ENCODE peak calls at places on chromosomes 11 and 22, in eight cellular contexts. U, A, O, P, W, S, H and Z are unnamed samples.
A peak's percentile ranks its signal among the peaks of the same experiment; 100 is the strongest.

GRCh38 chr22:41341012-41341411 is 39.7 kb downstream of the ZC3H7B start:
- DNase-seq in O (no peak), W (no peak), S (no peak), U (no peak), P (no peak), A (no peak), H (no peak), Z (no peak)

GRCh38 chr11:14552089-14552488 is 31.9 kb upstream of the PSMA1 start:
- DNase-seq in P (no peak), W (no peak), S (no peak), O (no peak), U (no peak), A (no peak), H (no peak), Z (no peak)

GRCh38 chr11:20247540-20248138 is 87.4 kb upstream of the DBX1 start:
- DNase-seq in O (no peak), W (no peak), H (no peak), P (no peak), U (peak; percentile 59), S (no peak), A (peak; percentile 11), Z (no peak)

GRCh38 chr11:86176165-86176884 is 68.2 kb upstream of the EED start:
- DNase-seq in H (no peak), W (no peak), S (peak; percentile 91), O (peak; percentile 41), A (peak; percentile 80), U (no peak), P (peak; percentile 36), Z (no peak)

GRCh38 chr11:132289590-132290256 is 919.3 kb downstream of the NTM start:
- DNase-seq in O (no peak), H (no peak), A (no peak), U (no peak), W (no peak), S (no peak), P (peak; percentile 25), Z (no peak)

GRCh38 chr11:131809203-131809948 is 439.0 kb downstream of the NTM start:
- DNase-seq in A (no peak), S (no peak), P (no peak), W (no peak), U (no peak), H (no peak), O (peak; percentile 48), Z (no peak)

GRCh38 chr11:106875013-106875412 is 143.3 kb downstream of the GUCY1A2 start:
- DNase-seq in O (peak; percentile 12), H (no peak), A (peak; percentile 34), P (no peak), U (no peak), W (no peak), S (no peak), Z (no peak)

GRCh38 chr11:17748044-17748443 is 13.5 kb downstream of the KCNC1 start:
- DNase-seq in W (no peak), H (no peak), S (no peak), A (no peak), P (no peak), O (no peak), U (no peak), Z (no peak)

GRCh38 chr11:79626135-79626748 is 185.4 kb upstream of the TENM4 start:
- DNase-seq in S (no peak), P (no peak), W (no peak), H (no peak), U (no peak), O (no peak), A (peak; percentile 6), Z (no peak)

GRCh38 chr11:26834601-26835000 is 112.7 kb upstream of the SLC5A12 start:
- DNase-seq in W (no peak), A (no peak), S (no peak), U (no peak), P (no peak), H (no peak), O (no peak), Z (no peak)

GRCh38 chr11:67367014-67367835 is 6.2 kb downstream of the CLCF1 start:
- DNase-seq in H (no peak), O (peak; percentile 40), A (no peak), S (no peak), P (no peak), U (no peak), W (no peak), Z (no peak)

GRCh38 chr11:71491531-71492329 is 35.3 kb upstream of the KRTAP5-7 start:
- DNase-seq in H (no peak), P (no peak), O (no peak), U (no peak), W (no peak), S (no peak), A (no peak), Z (no peak)

GRCh38 chr11:70141490-70142014 is 61.5 kb upstream of the FADD start:
- DNase-seq in O (peak; percentile 24), W (peak; percentile 69), S (no peak), U (peak; percentile 87), A (no peak), H (peak; percentile 86), P (no peak), Z (no peak)
- H3K4me2 ChIP-seq in O (no peak overlapping the region), W (peak overlapping the region; percentile 27), S (no peak overlapping the region), U (peak overlapping the region; percentile 76), A (peak overlapping the region; percentile 80), H (peak overlapping the region; percentile 43), P (no peak overlapping the region), Z (no peak overlapping the region)

GRCh38 chr22:39429916-39430575 is 26.8 kb upstream of the MGAT3 start:
- DNase-seq in P (no peak), S (no peak), A (no peak), U (no peak), O (no peak), W (no peak), H (no peak), Z (no peak)

GRCh38 chr22:39432361-39432811 is 24.4 kb upstream of the MGAT3 start:
- DNase-seq in H (no peak), P (no peak), O (no peak), S (no peak), W (no peak), U (no peak), A (no peak), Z (no peak)

GRCh38 chr22:39431821-39432251 is 25.0 kb upstream of the MGAT3 start:
- DNase-seq in U (no peak), A (peak; percentile 13), S (no peak), P (peak; percentile 83), H (no peak), W (no peak), O (peak; percentile 62), Z (no peak)

GRCh38 chr22:39430576-39431150 is 26.1 kb upstream of the MGAT3 start:
- DNase-seq in W (no peak), S (no peak), U (no peak), P (no peak), A (no peak), H (no peak), O (no peak), Z (no peak)

DNA sequence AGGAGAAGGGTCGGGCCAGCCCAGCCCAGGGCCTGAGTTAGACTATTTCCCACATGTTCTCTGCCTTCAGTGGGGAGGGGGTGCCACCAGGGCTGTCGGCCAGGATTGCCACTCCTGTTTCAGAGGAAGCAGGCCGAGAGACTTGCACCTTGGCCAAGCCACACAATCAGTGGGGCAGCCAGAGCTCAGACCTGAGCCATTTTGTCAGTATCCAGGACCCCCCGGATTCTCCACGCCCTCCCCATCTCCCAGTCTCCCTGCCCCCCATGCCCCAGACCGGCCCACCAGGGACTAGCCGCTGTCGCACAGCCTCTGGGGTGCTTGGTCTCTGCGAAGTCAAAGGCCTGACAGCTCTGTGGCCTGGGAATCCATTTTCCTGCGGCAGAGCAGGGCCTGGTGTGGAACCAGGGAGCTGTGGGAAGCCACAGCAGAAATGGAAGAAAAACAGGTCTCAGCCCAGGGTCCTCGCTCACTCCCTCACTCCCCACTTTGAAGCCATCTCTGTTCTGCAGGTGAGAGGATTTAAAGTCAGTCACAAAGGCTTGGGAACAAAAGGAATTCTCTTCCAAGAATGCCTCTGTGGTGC is 25.5 kb upstream of the MGAT3 start:
- DNase-seq in U (no peak), S (no peak), H (no peak), P (no peak), W (no peak), O (no peak), A (no peak), Z (no peak)
- H3K4me2 ChIP-seq in U (no peak overlapping the region), S (no peak overlapping the region), H (no peak overlapping the region), P (peak overlapping the region; percentile 49), W (no peak overlapping the region), O (no peak overlapping the region), A (peak overlapping the region; percentile 44), Z (no peak overlapping the region)

DNA sequence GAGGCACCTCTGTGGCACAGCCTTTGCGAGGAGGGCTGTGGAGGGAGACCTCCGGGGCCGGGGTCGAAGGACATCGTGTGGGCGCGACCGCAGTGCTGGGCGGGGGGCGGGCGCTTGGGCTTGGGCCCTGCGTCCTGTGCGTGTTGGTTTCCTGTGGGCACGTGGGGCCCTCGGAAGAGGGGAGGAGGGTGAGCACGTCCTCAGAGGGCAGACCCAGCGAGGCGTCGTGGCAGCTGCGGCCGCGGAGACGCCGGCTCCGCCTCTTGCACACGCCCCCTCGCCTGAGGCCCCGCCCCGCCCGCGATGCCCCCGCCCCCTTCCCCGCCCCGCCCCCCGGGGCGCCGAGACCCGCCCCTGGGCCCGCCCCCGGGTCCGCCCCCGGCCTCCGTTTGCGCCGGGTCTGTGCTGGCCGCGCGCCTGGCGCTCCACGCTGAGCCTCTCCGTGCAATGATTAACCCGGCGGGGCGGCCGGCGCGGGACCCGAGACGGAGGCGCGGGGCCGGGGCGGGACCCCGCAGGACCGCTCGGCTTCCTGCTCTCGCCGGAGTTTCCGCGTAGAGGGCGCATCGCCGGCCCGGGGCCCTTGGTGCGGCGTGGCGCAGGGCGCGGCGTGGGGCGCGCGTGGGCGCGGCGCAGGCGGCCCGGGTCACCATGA is at the start of gene PRR5:
- DNase-seq in W (peak; percentile 74), H (peak; percentile 61), O (peak; percentile 93), U (peak; percentile 89), S (no peak), A (peak; percentile 77), P (peak; percentile 63), Z (peak; percentile 88)
- H3K4me2 ChIP-seq in W (peak within 1 kb of the TSS; percentile 58), H (peak within 1 kb of the TSS; percentile 96), O (peak within 1 kb of the TSS; percentile 75), U (peak within 1 kb of the TSS; percentile 94), S (no peak within 1 kb of the TSS), A (peak within 1 kb of the TSS; percentile 85), P (peak within 1 kb of the TSS; percentile 84), Z (peak within 1 kb of the TSS; percentile 90)

GRCh38 chr22:46941958-46942815 is 179.7 kb downstream of the TBC1D22A start:
- DNase-seq in P (no peak), U (no peak), A (no peak), O (no peak), S (no peak), W (no peak), H (no peak), Z (no peak)
- H3K4me2 ChIP-seq in P (peak overlapping the region; percentile 80), U (no peak overlapping the region), A (peak overlapping the region; percentile 6), O (no peak overlapping the region), S (no peak overlapping the region), W (no peak overlapping the region), H (no peak overlapping the region), Z (no peak overlapping the region)